ENCODE peak calls at places on chromosomes 7 and 10, in five cellular contexts. One of them, this sample, is unnamed. For H3K27me3, the result is how much of the 10 kb centered on the place peaks cover.

GRCh38 chr10:29731760-29732159 is 97.0 kb upstream of the SVIL start:
- DNase-seq in PC-3: no peak
- DNase-seq in PC-9: no peak
- DNase-seq in DND-41: no peak
- DNase-seq in breast epithelium: no peak
- DNase-seq in this sample: no peak

GRCh38 chr7:40899651-40900507 is 765.1 kb downstream of the SUGCT start:
- DNase-seq in PC-3: no peak
- DNase-seq in PC-9: peak
- DNase-seq in DND-41: no peak
- DNase-seq in breast epithelium: no peak
- DNase-seq in this sample: no peak

GRCh38 chr7:28107960-28108359 is 72.6 kb downstream of the JAZF1 start:
- DNase-seq in PC-3: peak
- DNase-seq in PC-9: peak
- DNase-seq in DND-41: no peak
- DNase-seq in breast epithelium: no peak
- DNase-seq in this sample: no peak

GRCh38 chr7:2729893-2730716 is 42.1 kb downstream of the AMZ1 start:
- DNase-seq in PC-3: no peak
- DNase-seq in PC-9: no peak
- DNase-seq in DND-41: no peak
- DNase-seq in breast epithelium: no peak
- DNase-seq in this sample: no peak

GRCh38 chr7:104931181-104931781 is 82.7 kb upstream of the KMT2E start:
- DNase-seq in PC-3: no peak
- DNase-seq in PC-9: no peak
- DNase-seq in DND-41: no peak
- DNase-seq in breast epithelium: no peak
- DNase-seq in this sample: no peak

GRCh38 chr7:21367081-21367480 is 60.8 kb upstream of the SP4 start:
- DNase-seq in PC-3: peak
- DNase-seq in PC-9: peak
- DNase-seq in DND-41: no peak
- DNase-seq in breast epithelium: no peak
- DNase-seq in this sample: no peak

GRCh38 chr7:23490357-23491131 is 20.3 kb upstream of the IGF2BP3 start:
- DNase-seq in PC-3: no peak
- DNase-seq in PC-9: no peak
- DNase-seq in DND-41: no peak
- DNase-seq in breast epithelium: no peak
- DNase-seq in this sample: peak

GRCh38 chr7:99623091-99623693 is 6.4 kb downstream of the ZSCAN25 start:
- DNase-seq in PC-3: no peak
- DNase-seq in PC-9: no peak
- DNase-seq in DND-41: no peak
- DNase-seq in breast epithelium: peak
- DNase-seq in this sample: no peak

GRCh38 chr7:42227523-42227922 is 9.5 kb downstream of the GLI3 start:
- DNase-seq in PC-3: no peak
- DNase-seq in PC-9: no peak
- DNase-seq in DND-41: no peak
- DNase-seq in breast epithelium: peak
- DNase-seq in this sample: no peak

GRCh38 chr10:3995302-3996210 is 210.5 kb upstream of the KLF6 start:
- DNase-seq in PC-3: peak
- DNase-seq in PC-9: no peak
- DNase-seq in DND-41: no peak
- DNase-seq in breast epithelium: no peak
- DNase-seq in this sample: no peak

GRCh38 chr7:82469207-82469606 is 25.6 kb upstream of the CACNA2D1 start:
- DNase-seq in PC-3: no peak
- DNase-seq in PC-9: no peak
- DNase-seq in DND-41: no peak
- DNase-seq in breast epithelium: no peak
- DNase-seq in this sample: no peak

GRCh38 chr10:121848082-121848481 is 79.7 kb downstream of the ATE1 start:
- DNase-seq in PC-3: no peak
- DNase-seq in PC-9: no peak
- DNase-seq in DND-41: no peak
- DNase-seq in breast epithelium: no peak
- DNase-seq in this sample: no peak

GRCh38 chr10:117342638-117343037 is 32.6 kb downstream of the PDZD8 start:
- DNase-seq in PC-3: peak
- DNase-seq in PC-9: peak
- DNase-seq in DND-41: no peak
- DNase-seq in breast epithelium: no peak
- DNase-seq in this sample: no peak

GRCh38 chr10:103504181-103504783 is 10.8 kb downstream of the NEURL1 start:
- DNase-seq in PC-3: peak
- DNase-seq in PC-9: peak
- DNase-seq in DND-41: peak
- DNase-seq in breast epithelium: no peak
- DNase-seq in this sample: no peak

GRCh38 chr7:116334555-116334954 is 124.2 kb downstream of the TES start:
- DNase-seq in PC-3: no peak
- DNase-seq in PC-9: no peak
- DNase-seq in DND-41: no peak
- DNase-seq in breast epithelium: no peak
- DNase-seq in this sample: no peak

GRCh38 chr10:121975295-121976086 is 474 bp upstream of the NSMCE4A start:
- DNase-seq in PC-3: no peak
- DNase-seq in PC-9: no peak
- DNase-seq in DND-41: no peak
- DNase-seq in breast epithelium: peak
- DNase-seq in this sample: no peak

GRCh38 chr7:104126411-104126841 is 81.4 kb downstream of the ORC5 start:
- DNase-seq in PC-3: no peak
- DNase-seq in PC-9: no peak
- DNase-seq in DND-41: no peak
- DNase-seq in breast epithelium: no peak
- DNase-seq in this sample: no peak

GRCh38 chr10:133140417-133141143 is 19.4 kb upstream of the KNDC1 start:
- DNase-seq in PC-3: no peak
- DNase-seq in PC-9: no peak
- DNase-seq in DND-41: no peak
- DNase-seq in breast epithelium: no peak
- DNase-seq in this sample: no peak

GRCh38 chr7:22771194-22771593 is 44.2 kb downstream of the IL6 start:
- DNase-seq in PC-3: no peak
- DNase-seq in PC-9: no peak
- DNase-seq in DND-41: no peak
- DNase-seq in breast epithelium: no peak
- DNase-seq in this sample: no peak

GRCh38 chr10:59808896-59809643 is 55.8 kb upstream of the MRLN start:
- DNase-seq in PC-3: peak
- DNase-seq in PC-9: peak
- DNase-seq in DND-41: peak
- DNase-seq in breast epithelium: peak
- DNase-seq in this sample: peak

GRCh38 chr7:92749327-92749730 is 87.0 kb downstream of the CDK6 start:
- DNase-seq in PC-3: no peak
- DNase-seq in PC-9: no peak
- DNase-seq in DND-41: no peak
- DNase-seq in breast epithelium: no peak
- DNase-seq in this sample: no peak

DNA sequence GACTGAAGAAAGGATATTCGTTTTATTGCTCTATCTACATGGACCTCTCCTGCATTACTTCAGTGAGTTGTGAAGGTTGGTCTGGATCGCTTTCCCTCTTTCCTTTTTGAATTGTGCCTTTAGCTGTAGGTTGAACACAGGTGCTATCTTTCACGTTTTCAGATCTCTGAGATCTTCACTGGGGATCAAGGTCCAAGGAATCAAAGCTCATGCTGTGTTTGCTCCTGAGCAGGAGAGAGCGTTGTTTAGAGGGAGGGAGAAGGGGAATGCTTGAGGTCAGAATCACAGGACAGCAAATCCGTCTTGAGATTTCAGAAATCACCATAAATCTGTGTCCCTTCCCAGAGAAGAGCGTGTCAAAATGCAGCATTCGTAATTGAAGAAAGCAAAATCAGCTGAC is 105.0 kb downstream of the INSYN2A start:
- DNase-seq in PC-3: no peak
- DNase-seq in PC-9: no peak
- DNase-seq in DND-41: no peak
- DNase-seq in breast epithelium: no peak
- DNase-seq in this sample: no peak
- H3K4me3 ChIP-seq in PC-3: no peak
- H3K4me3 ChIP-seq in PC-9: no peak
- H3K4me3 ChIP-seq in DND-41: no peak
- H3K4me3 ChIP-seq in breast epithelium: no peak
- H3K4me3 ChIP-seq in this sample: no peak

DNA sequence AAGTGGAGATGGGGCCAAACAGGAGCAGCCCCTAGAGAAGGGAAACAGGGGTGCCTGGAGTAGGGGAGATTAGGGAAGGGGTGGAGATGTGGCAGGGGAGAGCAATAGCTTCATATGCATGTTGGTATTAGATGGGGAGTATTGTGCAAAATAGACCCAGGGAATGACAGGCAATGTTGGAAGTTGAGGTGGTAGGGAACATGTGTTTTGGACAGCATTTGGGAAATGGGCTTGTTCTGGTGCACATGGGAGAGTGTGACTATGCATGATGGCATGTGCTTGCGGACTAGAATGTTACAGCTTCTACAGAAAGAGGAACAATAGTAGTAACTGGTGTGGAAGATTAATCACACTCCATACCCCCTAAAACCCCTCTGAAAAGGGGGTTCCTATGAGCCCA is 10.4 kb downstream of the PAX2 start:
- DNase-seq in PC-3: no peak
- DNase-seq in PC-9: no peak
- DNase-seq in DND-41: no peak
- DNase-seq in breast epithelium: no peak
- DNase-seq in this sample: no peak
- H3K27me3 ChIP-seq in PC-3: half or more
- H3K27me3 ChIP-seq in PC-9: half or more
- H3K27me3 ChIP-seq in DND-41: half or more
- H3K27me3 ChIP-seq in breast epithelium: under half
- H3K27me3 ChIP-seq in this sample: under half

DNA sequence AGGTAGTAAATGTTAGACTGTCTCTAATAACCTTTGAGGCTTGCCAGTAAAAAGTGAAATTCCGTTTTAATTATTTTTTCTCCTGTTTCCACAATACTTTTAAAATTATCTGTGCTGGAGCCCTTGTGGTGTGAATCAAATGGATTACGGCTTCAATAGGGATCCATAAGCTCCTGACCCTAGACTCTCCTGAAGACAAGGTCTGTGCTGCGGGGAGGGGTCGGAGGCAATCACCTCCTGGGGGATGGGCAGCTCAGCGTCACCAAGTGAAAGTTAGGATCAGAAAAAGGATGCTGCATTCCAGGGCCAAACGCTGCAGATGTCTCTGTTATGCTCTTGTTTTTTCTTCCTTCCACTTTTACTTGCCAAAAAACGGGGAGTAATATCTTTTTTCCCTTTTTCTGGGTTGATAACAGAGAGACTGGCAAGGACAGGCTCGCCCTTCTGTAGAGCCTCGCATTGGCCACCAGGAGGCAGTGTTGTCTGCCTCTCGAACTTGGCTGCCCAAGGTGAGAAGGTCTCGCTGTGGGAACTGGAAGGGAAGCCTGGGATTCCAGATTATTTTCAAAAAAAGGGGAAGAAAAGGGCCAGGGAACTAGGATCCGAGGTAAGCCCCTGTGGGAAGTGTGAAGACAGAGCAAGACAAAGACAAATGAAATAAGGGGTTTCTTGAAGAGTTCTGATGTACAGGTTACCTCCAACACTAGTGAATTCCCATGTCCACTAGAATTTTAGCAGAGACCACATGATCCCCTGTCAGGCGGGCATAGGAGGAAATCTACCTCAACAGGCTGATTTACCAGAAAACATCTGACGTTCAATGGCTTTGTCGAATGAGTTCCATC is 621.9 kb downstream of the ACTR3B start:
- DNase-seq in PC-3: peak
- DNase-seq in PC-9: no peak
- DNase-seq in DND-41: peak
- DNase-seq in breast epithelium: no peak
- DNase-seq in this sample: no peak
- TF ChIP-seq CTCF in PC-3: peak
- TF ChIP-seq CTCF in PC-9: peak
- TF ChIP-seq CTCF in DND-41: peak
- TF ChIP-seq CTCF in breast epithelium: peak
- TF ChIP-seq CTCF in this sample: peak

DNA sequence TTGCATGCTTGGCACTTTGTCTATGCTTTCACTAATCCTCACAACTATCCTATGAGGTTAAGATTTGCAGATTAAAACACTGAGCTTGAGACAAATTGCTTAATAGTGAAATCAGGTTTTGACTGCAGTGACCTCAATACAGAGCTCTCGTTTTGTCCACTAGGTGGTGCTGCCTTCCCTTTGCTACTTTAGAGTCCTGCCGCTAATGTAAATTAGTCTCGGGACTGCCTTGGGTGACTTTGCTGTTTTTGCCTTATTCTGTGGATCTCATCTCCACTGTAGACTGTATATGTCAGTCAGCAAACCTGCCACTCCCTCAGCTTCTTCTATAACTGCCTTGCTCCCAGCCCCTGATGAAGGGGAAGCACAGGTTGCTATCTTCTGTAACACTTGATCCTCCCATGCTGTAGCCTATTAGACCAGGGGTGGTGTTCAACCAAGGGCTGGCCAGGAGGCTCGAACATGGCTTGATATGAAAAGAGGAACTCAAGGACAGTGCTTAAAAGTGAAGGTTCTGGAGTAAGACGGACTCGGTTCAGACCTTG is 26.0 kb downstream of the ASB4 start:
- DNase-seq in PC-3: peak
- DNase-seq in PC-9: peak
- DNase-seq in DND-41: peak
- DNase-seq in breast epithelium: peak
- DNase-seq in this sample: no peak
- H3K4me3 ChIP-seq in PC-3: peak
- H3K4me3 ChIP-seq in PC-9: no peak
- H3K4me3 ChIP-seq in DND-41: no peak
- H3K4me3 ChIP-seq in breast epithelium: no peak
- H3K4me3 ChIP-seq in this sample: no peak

DNA sequence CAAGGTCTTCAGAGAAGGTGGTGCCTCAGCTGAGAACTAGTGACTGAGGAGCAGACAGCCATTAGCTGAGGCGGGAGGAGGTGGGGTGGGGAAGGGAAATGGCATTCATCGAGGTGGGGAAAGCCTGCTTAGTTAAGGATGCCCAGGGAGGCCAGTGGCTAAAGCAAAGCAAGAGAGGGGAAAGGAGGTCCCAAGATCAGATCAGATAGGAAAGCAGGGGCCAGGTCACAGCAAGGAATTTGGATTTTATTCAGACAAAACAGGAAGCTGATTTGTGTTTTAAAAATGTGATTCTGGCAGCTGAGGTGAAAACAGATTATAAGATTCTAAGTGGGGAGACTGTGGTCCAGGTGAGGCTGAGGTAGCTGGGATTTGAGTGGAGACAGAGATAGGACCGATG is 45.8 kb downstream of the CNNM1 start:
- DNase-seq in PC-3: no peak
- DNase-seq in PC-9: no peak
- DNase-seq in DND-41: no peak
- DNase-seq in breast epithelium: no peak
- DNase-seq in this sample: no peak
- H3K27me3 ChIP-seq in PC-3: under half
- H3K27me3 ChIP-seq in PC-9: under half
- H3K27me3 ChIP-seq in DND-41: under half
- H3K27me3 ChIP-seq in breast epithelium: under half
- H3K27me3 ChIP-seq in this sample: under half

GRCh38 chr10:60883187-60883586 is 60.8 kb downstream of the RHOBTB1 start:
- DNase-seq in PC-3: peak
- DNase-seq in PC-9: no peak
- DNase-seq in DND-41: peak
- DNase-seq in breast epithelium: no peak
- DNase-seq in this sample: no peak
- TF ChIP-seq CTCF in PC-3: peak
- TF ChIP-seq CTCF in PC-9: peak
- TF ChIP-seq CTCF in DND-41: peak
- TF ChIP-seq CTCF in breast epithelium: no peak
- TF ChIP-seq CTCF in this sample: peak

This sample was measured in GM06990.